ENCODE peak calls at places on chromosomes 2 and 18, in ten cellular contexts. K is thyroid gland, W is Peyer's patch, M is right lobe of liver, B is body of pancreas, L is A549, O is IMR-90, E is uterus, C is heart left ventricle, N is transverse colon. Z is an unnamed sample.

GRCh38 chr18:32200766-32201165 is 10.9 kb downstream of the MEP1B start:
- DNase-seq in C (no peak), B (no peak), W (no peak), E (no peak), O (no peak), N (peak), M (no peak), K (no peak), L (no peak), Z (no peak)

GRCh38 chr2:174682578-174683391 is 81.5 kb downstream of the CHRNA1 start:
- DNase-seq in W (peak), M (peak), C (peak), L (peak), B (peak), K (peak), E (peak), O (peak), N (peak), Z (peak)

GRCh38 chr2:206176128-206176527 is 16.4 kb downstream of the EEF1B2 start:
- DNase-seq in K (no peak), N (no peak), L (no peak), C (no peak), B (no peak), M (no peak), W (no peak), E (no peak), O (peak), Z (no peak)

GRCh38 chr18:57429607-57430165 is 5.5 kb upstream of the ONECUT2 start:
- DNase-seq in C (no peak), W (no peak), M (no peak), N (no peak), B (no peak), L (no peak), O (no peak), K (no peak), E (no peak), Z (no peak)

GRCh38 chr2:96531872-96532505 is 4.6 kb upstream of the ARID5A start:
- DNase-seq in B (peak), C (peak), L (peak), N (peak), O (peak), K (peak), W (peak), E (peak), M (peak), Z (peak)

GRCh38 chr2:239775623-239776440 is 249.3 kb downstream of the NDUFA10 start:
- DNase-seq in L (no peak), E (no peak), K (no peak), C (no peak), M (peak), W (no peak), O (no peak), B (no peak), N (no peak), Z (no peak)

GRCh38 chr2:195660265-195660890 is 3.4 kb downstream of the SLC39A10 start:
- DNase-seq in W (no peak), B (peak), M (no peak), N (peak), K (peak), E (peak), C (peak), L (peak), O (peak), Z (peak)

GRCh38 chr2:239396881-239397681 is 3.7 kb downstream of the HDAC4 start:
- DNase-seq in K (peak), N (peak), B (peak), E (no peak), M (no peak), L (no peak), C (no peak), O (no peak), W (peak), Z (peak)

GRCh38 chr18:41096504-41096903 is 858.5 kb upstream of the PIK3C3 start:
- DNase-seq in E (no peak), C (no peak), K (peak), B (no peak), M (no peak), W (no peak), O (peak), L (no peak), N (no peak), Z (no peak)

GRCh38 chr2:121625953-121626352 is 23.3 kb downstream of the CLASP1 start:
- DNase-seq in E (no peak), N (no peak), O (no peak), C (no peak), L (no peak), B (no peak), K (no peak), M (no peak), W (no peak), Z (no peak)

GRCh38 chr2:21001225-21001946 is 42.5 kb downstream of the APOB start:
- DNase-seq in C (no peak), M (no peak), K (no peak), W (no peak), L (no peak), B (no peak), E (no peak), N (no peak), O (no peak), Z (no peak)
- TF ChIP-seq POLR2A in C (no peak), M (peak), K (no peak), W (no peak), L (no peak), B (no peak), E (no peak), N (no peak), O (no peak), Z (no peak)

DNA sequence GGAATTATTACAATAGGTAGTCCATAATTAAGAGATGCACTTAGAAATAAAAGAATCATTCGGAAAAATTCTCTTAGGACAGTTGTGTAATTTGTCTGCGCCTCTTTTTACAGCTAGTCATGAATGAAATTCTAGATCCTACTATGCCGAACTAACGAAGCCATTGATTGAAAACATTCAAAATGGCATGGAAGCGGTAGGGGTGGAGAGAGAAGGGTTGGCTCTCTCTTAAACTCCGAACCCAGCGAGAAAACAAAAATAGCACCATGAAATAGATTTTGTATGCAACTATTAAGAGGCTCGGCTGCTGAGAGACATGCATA is 1.1 kb downstream of the PGAP1 start:
- DNase-seq in L (no peak), W (no peak), C (no peak), M (no peak), N (no peak), E (no peak), O (no peak), B (no peak), K (no peak), Z (no peak)
- TF ChIP-seq CTCF in L (no peak), W (no peak), C (no peak), M (no peak), N (no peak), E (no peak), O (no peak), B (no peak), K (no peak), Z (no peak)

DNA sequence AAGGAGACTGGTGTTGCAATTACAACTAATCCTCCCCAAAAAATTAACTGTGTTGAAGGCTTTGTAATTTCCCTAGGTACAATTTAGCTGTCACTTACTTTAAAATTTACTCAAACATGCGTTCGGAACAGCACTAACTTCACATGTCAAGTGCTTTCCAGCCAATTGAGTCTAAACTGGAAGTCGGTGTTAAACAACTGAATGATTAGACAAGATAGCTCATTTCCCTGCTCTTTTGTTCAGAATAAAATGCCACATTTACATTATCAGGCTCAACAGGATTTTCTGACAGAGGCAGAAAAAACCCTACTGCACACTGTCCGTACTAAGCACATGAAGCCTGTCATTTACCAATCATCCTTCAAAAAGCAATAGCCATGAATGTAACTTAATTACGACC is 56.1 kb downstream of the LRPPRC start:
- DNase-seq in K (no peak), W (no peak), N (no peak), O (no peak), C (no peak), B (no peak), M (no peak), L (no peak), E (no peak), Z (no peak)
- H3K4me3 ChIP-seq in K (no peak), W (no peak), N (no peak), O (no peak), C (no peak), B (no peak), M (no peak), L (no peak), E (no peak), Z (no peak)

DNA sequence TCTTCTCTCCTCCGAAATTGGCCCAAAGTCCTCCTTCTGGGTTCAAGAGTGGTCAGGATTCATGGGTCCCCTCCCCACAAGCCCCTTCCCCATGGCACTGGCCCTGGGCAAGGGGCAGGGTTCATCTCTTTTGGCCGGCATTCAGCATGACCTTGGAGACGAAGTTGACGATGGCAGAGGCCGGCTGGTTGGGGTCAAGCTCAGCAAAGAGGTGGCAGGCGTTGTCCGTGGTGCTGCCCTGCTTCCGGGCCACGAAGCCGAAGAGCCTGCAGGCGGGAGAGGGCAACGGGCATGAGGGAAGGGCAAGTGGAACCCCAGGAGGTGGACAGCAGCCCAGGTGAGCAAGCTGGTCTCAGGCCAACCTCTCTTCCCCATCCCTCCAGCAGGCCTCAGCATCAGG is 198.5 kb downstream of the TNS1 start:
- DNase-seq in E (peak), C (no peak), K (no peak), N (no peak), B (no peak), L (no peak), M (no peak), W (peak), O (no peak), Z (no peak)
- TF ChIP-seq POLR2A in E (no peak), C (no peak), K (no peak), N (no peak), B (no peak), L (no peak), M (no peak), W (no peak), O (no peak), Z (no peak)

GRCh38 chr2:212142616-212143015 is 396.0 kb downstream of the ERBB4 start:
- DNase-seq in W (no peak), N (no peak), B (no peak), M (no peak), L (no peak), O (peak), K (no peak), E (no peak), C (no peak), Z (no peak)

GRCh38 chr2:212153923-212154322 is 384.7 kb downstream of the ERBB4 start:
- DNase-seq in W (no peak), C (no peak), B (no peak), O (no peak), E (no peak), N (no peak), M (no peak), L (no peak), K (no peak), Z (no peak)

GRCh38 chr2:212145111-212145510 is 393.5 kb downstream of the ERBB4 start:
- DNase-seq in W (no peak), E (no peak), B (no peak), K (no peak), O (peak), M (no peak), C (no peak), N (no peak), L (no peak), Z (no peak)

DNA sequence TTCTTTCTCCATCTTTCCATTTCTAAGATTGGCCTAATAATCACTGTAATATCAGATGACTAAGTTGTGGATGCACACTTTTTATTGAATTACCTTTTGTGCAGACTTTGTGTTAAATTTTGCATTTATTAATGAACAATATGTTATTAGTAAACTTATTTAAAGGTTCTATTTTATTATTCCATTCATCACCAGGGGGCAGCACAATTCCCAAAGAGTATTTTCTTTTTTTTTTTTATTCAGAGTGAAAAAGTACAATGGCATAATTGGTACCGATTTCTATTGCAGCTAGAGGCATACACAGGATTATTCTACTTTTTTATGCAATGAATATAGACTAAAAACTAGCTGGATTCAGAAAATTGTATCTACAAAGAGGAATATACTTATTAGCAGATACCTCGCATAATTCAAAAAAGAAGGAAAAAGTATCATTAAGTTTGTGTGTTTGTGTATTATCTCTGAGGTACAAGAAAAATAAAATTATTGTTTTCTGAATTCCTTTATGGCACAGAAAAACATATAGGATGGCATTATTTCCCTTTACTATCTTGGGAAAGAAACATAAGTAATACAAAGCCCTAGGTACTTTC is 390.6 kb downstream of the ERBB4 start:
- DNase-seq in O (peak), W (no peak), B (no peak), E (no peak), K (no peak), N (no peak), C (no peak), L (no peak), M (no peak), Z (no peak)
- TF ChIP-seq CTCF in O (peak), W (peak), B (peak), E (no peak), K (peak), N (no peak), C (peak), L (peak), M (peak), Z (peak)

DNA sequence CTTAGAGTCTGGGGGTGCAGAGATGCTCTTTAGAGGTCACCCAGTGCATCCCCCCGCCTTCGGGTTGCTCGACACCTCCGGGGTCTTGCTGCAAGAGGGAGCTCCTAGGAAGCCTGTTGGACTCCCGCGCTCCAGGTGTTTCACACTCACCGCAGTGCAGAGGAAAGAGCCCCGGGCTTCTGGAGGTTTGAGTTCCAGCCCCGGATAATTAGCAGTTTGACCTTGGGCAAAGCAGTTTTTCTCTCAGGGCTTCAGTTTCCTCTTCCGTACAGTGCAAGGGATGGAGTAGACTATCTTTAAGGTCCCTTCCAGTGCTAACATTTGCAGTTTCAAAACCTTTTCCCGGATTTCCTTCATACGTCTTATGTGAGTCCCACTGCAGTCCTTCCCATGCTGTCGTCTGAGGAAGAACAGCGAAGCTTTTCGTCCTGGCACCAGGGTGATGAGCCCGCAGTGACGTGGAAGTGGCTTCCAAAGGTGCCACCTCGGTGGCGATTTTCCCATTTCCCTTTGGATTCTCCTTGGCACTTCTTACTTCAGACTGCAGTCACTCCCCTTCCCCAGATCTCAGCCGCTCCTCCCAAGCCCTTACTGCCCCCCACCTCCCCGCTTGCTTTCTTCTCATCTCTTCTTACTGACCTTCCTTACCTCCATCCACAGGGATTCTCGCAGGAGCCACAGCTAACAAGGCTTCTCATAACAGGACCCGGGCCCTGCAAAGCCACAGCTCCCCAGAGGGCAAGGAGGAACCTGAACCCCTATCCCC is 585 bp downstream of the PNKD start:
- DNase-seq in E (no peak), O (no peak), B (no peak), K (no peak), N (peak), W (peak), L (no peak), C (no peak), M (no peak), Z (no peak)
- H3K4me3 ChIP-seq in E (peak), O (peak), B (peak), K (peak), N (peak), W (peak), L (peak), C (peak), M (peak), Z (peak)

GRCh38 chr2:159797468-159798375 is at the start of gene CD302:
- DNase-seq in N (peak), M (peak), W (peak), E (peak), L (peak), O (peak), K (peak), C (peak), B (peak), Z (peak)
- TF ChIP-seq POLR2A in N (peak), M (peak), W (no peak), E (peak), L (peak), O (no peak), K (peak), C (peak), B (no peak), Z (no peak)

DNA sequence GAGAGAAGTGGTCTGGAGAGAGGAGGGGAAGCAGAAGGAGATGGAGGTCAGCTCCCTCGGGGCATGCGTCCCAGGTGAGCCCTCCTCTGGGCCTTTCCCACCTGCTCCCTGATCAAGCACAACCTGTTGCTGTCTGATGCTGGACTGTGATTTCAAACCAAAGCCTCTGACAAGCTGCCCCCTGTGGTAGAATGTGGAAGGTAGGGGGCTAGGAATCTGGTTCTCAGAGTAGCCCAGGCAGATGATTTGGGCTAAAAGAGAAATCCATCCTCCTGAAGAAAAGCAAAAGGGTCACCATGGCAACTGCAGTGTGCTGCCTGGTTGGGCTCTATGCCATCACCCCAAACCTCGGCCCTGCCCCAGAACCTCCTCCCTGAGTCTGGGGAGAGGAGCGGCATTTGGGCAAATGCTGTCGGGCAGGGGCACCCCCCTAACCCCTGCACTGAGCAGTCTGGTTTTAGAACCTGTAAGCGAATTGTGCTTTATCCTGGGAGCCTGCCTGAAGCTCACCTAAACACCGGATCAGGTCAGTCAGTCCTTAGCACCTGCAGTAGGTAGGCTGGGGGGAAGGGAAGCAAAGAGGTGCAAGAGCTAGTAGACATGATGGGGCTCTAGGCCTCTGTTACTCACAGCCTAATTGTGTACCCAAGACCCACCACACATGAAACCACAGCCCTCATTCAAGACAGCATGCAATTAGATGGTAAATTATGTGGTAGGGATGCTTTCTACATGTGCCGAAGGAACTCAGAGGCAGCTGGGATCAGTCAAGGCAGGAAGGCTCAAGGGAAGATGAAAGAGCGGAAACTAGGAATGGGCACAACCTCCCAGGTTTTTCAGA is 83.6 kb downstream of the DNMT3A start:
- DNase-seq in M (no peak), W (no peak), O (no peak), E (no peak), K (no peak), B (no peak), C (no peak), L (no peak), N (no peak), Z (no peak)
- TF ChIP-seq CTCF in M (no peak), W (no peak), O (no peak), E (no peak), K (no peak), B (no peak), C (no peak), L (no peak), N (no peak), Z (no peak)

Z was measured in prostate gland.